ENCODE peak calls at places on chromosomes 11 and 22, in five cellular contexts. A is IMR-90, V is mesenchymal stem cell, N is H9, O is H1. G is an unnamed sample.

GRCh38 chr11:33651555-33651954 is 49.1 kb downstream of the C11orf91 start:
- DNase-seq in N (no peak), V (no peak), A (no peak), O (no peak), G (no peak)

GRCh38 chr11:86068138-86068861 is 584 bp downstream of the PICALM start:
- DNase-seq in N (peak; percentile 37), A (no peak), O (no peak), V (peak; percentile 35), G (peak; percentile 23)

GRCh38 chr22:25076281-25076680 is 123.4 kb upstream of the CRYBB3 start:
- DNase-seq in N (no peak), V (no peak), O (no peak), A (no peak), G (no peak)

GRCh38 chr11:66559141-66559861 is 9.1 kb downstream of the CTSF start:
- DNase-seq in O (no peak), V (no peak), A (no peak), N (peak; percentile 67), G (no peak)

GRCh38 chr11:129023968-129024676 is 81.5 kb upstream of the TP53AIP1 start:
- DNase-seq in V (no peak), A (peak; percentile 5), O (peak; percentile 17), N (peak; percentile 75), G (peak; percentile 11)

GRCh38 chr22:24707477-24707816 is 67.1 kb downstream of the PIWIL3 start:
- DNase-seq in V (no peak), A (no peak), N (peak; percentile 72), O (no peak), G (no peak)

GRCh38 chr11:108672113-108672512 is 7.2 kb downstream of the DDX10 start:
- DNase-seq in V (peak; percentile 39), O (no peak), N (no peak), A (peak; percentile 61), G (no peak)

GRCh38 chr11:73792584-73792983 is 4.9 kb downstream of the MRPL48 start:
- DNase-seq in V (no peak), O (no peak), N (no peak), A (no peak), G (no peak)

GRCh38 chr11:32809313-32809712 is 14.9 kb upstream of the CCDC73 start:
- DNase-seq in A (peak; percentile 72), V (peak; percentile 71), O (peak; percentile 70), N (peak; percentile 79), G (peak; percentile 59)

DNA sequence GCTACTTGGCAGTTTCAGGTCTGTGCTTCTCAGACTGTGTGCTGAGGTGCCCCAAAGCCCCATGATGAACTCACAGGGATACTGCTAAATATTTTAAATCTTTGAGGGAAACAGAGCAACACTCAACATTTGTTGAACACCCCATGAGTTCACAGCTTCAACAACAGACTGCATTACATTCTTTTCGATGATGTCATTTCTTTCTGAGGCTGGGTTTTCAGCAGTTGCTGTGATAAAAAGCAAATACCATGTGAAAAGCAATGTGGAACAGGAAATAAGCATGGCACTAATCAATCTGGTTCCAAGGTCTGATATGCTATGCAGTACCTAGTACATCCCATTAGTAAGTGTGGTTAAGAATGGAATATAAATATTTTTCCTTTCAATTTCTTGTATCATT is 82.7 kb downstream of the RPL27A start:
- DNase-seq in A (peak; percentile 85), N (no peak), V (peak; percentile 72), O (no peak), G (no peak)
- H3K4me1 ChIP-seq in A (peaks cover 39% of the 10 kb centered on the region), N (peaks cover 8% of the 10 kb centered on the region), V (peaks cover 12% of the 10 kb centered on the region), O (no peaks in the 10 kb centered on the region), G (peaks cover 23% of the 10 kb centered on the region)

GRCh38 chr22:27237342-27237741 is 564.2 kb downstream of the MN1 start:
- DNase-seq in N (no peak), V (no peak), A (no peak), O (no peak), G (no peak)
- H3K14ac ChIP-seq in N (no peak overlapping the region), V (no peak overlapping the region), A (no peak overlapping the region), O (no peak overlapping the region), G (no peak overlapping the region)

GRCh38 chr11:65553301-65554001 is 4.7 kb downstream of the LTBP3 start:
- DNase-seq in A (no peak), O (no peak), N (peak; percentile 91), V (no peak), G (no peak)
- H3K4me1 ChIP-seq in A (peaks cover 20% of the 10 kb centered on the region), O (no peaks in the 10 kb centered on the region), N (peaks cover 8% of the 10 kb centered on the region), V (peaks cover 39% of the 10 kb centered on the region), G (peaks cover 18% of the 10 kb centered on the region)

GRCh38 chr11:16982809-16983208 is 31.4 kb downstream of the PLEKHA7 start:
- DNase-seq in A (no peak), N (no peak), O (no peak), V (no peak), G (no peak)
- H3K14ac ChIP-seq in A (no peak overlapping the region), N (no peak overlapping the region), O (no peak overlapping the region), V (no peak overlapping the region), G (no peak overlapping the region)

GRCh38 chr11:61699737-61700160 is 19.6 kb downstream of the DAGLA start:
- DNase-seq in O (no peak), A (no peak), V (no peak), N (no peak), G (no peak)
- H3K4me1 ChIP-seq in O (peaks cover 2% of the 10 kb centered on the region), A (peaks cover 12% of the 10 kb centered on the region), V (peaks cover 60% of the 10 kb centered on the region), N (peaks cover 5% of the 10 kb centered on the region), G (peaks cover 16% of the 10 kb centered on the region)

DNA sequence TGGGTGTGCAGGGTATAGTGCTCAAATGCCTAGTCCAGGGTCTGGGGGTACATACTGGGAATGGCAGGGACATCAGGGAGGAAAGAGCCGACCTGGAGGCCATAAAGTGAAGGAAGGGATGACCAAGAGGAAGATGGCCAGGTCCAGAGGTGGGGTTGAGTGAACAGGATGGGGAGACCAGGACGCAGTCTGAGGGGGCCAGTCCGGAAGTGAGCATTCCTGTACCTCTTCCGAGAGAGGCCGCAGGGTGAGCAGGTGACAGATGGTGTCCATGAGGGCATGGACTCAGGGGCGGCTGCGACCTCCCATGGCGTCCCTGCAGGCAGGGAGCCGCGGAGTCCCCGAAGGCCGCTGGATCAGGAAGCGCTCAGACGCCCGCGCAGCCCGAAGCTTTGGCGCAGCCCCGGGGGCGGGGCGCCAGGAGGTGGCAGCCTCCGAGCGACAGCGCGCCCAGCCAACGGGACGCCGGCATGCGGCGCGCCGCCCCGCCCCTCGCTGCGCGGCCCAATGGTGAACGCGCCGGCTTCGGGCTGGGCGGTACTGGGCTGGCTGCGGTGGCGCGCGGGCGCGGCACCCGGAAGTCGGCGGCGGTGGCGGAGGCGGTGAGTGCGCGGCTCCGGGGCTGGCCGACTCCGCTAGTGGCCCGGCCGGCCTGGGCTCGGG is at the start of gene TANGO2:
- DNase-seq in A (peak; percentile 86), N (peak; percentile 90), V (peak; percentile 85), O (peak; percentile 51), G (peak; percentile 92)
- H3K14ac ChIP-seq in A (peak within 1 kb of the TSS; percentile 100), N (peak within 1 kb of the TSS; percentile 61), V (peak within 1 kb of the TSS; percentile 94), O (no peak within 1 kb of the TSS), G (peak within 1 kb of the TSS; percentile 63)

G was measured in neuronal stem cell.